ENCODE peak calls at places on chromosomes 7 and 10, in five cellular contexts. H is HepG2; Z is aorta; O is foreskin fibroblast; S is stimulated activated CD8-positive, alpha-beta memory T cell treated with anti-CD3 and anti-CD28 coated beads, Interleukin-2, amount 100 ng/mL, for 1 hour. U is an unnamed sample.
A peak's percentile ranks its signal among the peaks of the same experiment; 100 is the strongest.

GRCh38 chr10:11141571-11142091 is 124.0 kb downstream of the CELF2 start:
- DNase-seq in H (peak; percentile 3), Z (no peak), O (no peak), S (no peak), U (no peak)

GRCh38 chr10:104329754-104330153 is 8.5 kb downstream of the ITPRIP start:
- DNase-seq in H (no peak), Z (no peak), O (peak; percentile 76), S (no peak), U (no peak)

GRCh38 chr7:42272793-42273665 is 36.0 kb upstream of the GLI3 start:
- DNase-seq in H (no peak), Z (no peak), O (peak; percentile 24), S (no peak), U (no peak)

GRCh38 chr7:7498881-7499280 is 36.8 kb downstream of the COL28A1 start:
- DNase-seq in H (no peak), Z (no peak), O (no peak), S (no peak), U (no peak)

GRCh38 chr7:136303162-136303561 is 326.0 kb upstream of the MTPN start:
- DNase-seq in H (no peak), Z (no peak), O (no peak), S (no peak), U (no peak)

GRCh38 chr10:29386347-29386999 is 97.6 kb downstream of the LYZL1 start:
- DNase-seq in H (peak; percentile 44), Z (no peak), O (peak; percentile 11), S (no peak), U (peak; percentile 57)

GRCh38 chr7:5755704-5756131 is 25.7 kb downstream of the RNF216 start:
- DNase-seq in H (no peak), Z (no peak), O (peak; percentile 60), S (no peak), U (no peak)

GRCh38 chr10:124830445-124830844 is 28.8 kb downstream of the ABRAXAS2 start:
- DNase-seq in H (no peak), Z (no peak), O (no peak), S (no peak), U (no peak)

GRCh38 chr10:48798486-48799254 is 114.0 kb downstream of the WDFY4 start:
- DNase-seq in H (no peak), Z (peak; percentile 20), O (peak; percentile 5), S (no peak), U (no peak)

GRCh38 chr7:145698526-145699262 is 417.9 kb upstream of the CNTNAP2 start:
- DNase-seq in H (no peak), Z (no peak), O (no peak), S (no peak), U (no peak)

GRCh38 chr7:111380945-111381344 is 181.3 kb downstream of the IMMP2L start:
- DNase-seq in H (peak; percentile 71), Z (no peak), O (no peak), S (no peak), U (peak; percentile 8)

U was measured in HuH-7.